ENCODE peak calls at places on chromosomes 11 and 22, in four cellular contexts. One of them, this sample, is unnamed.
A peak's percentile ranks its signal among the peaks of the same experiment; 100 is the strongest.

GRCh38 chr11:33307984-33308383 is 50.8 kb downstream of the HIPK3 start:
- DNase-seq in colonic mucosa: no peak
- DNase-seq in RWPE2: no peak
- DNase-seq in HAP-1: no peak
- DNase-seq in this sample: no peak

GRCh38 chr11:125166347-125166841 is 1.8 kb downstream of the PKNOX2 start:
- DNase-seq in colonic mucosa: no peak
- DNase-seq in RWPE2: no peak
- DNase-seq in HAP-1: peak; percentile 53
- DNase-seq in this sample: no peak

GRCh38 chr11:35558468-35558867 is 33.1 kb upstream of the PAMR1 start:
- DNase-seq in colonic mucosa: no peak
- DNase-seq in RWPE2: no peak
- DNase-seq in HAP-1: no peak
- DNase-seq in this sample: no peak

GRCh38 chr11:124657922-124658321 is 15.6 kb downstream of the SIAE start:
- DNase-seq in colonic mucosa: no peak
- DNase-seq in RWPE2: no peak
- DNase-seq in HAP-1: no peak
- DNase-seq in this sample: no peak

GRCh38 chr11:106381895-106382294 is 304.4 kb downstream of the AASDHPPT start:
- DNase-seq in colonic mucosa: no peak
- DNase-seq in RWPE2: no peak
- DNase-seq in HAP-1: no peak
- DNase-seq in this sample: no peak

GRCh38 chr11:128802358-128802981 is 64.6 kb downstream of the KCNJ1 start:
- DNase-seq in colonic mucosa: no peak
- DNase-seq in RWPE2: no peak
- DNase-seq in HAP-1: peak; percentile 34
- DNase-seq in this sample: no peak

GRCh38 chr22:38202437-38203089 is 769 bp downstream of the MAFF start:
- DNase-seq in colonic mucosa: peak; percentile 91
- DNase-seq in RWPE2: no peak
- DNase-seq in HAP-1: peak; percentile 78
- DNase-seq in this sample: no peak

GRCh38 chr11:121544956-121545355 is 92.2 kb upstream of the SORL1-AS1 start:
- DNase-seq in colonic mucosa: no peak
- DNase-seq in RWPE2: no peak
- DNase-seq in HAP-1: no peak
- DNase-seq in this sample: no peak

GRCh38 chr11:125079878-125080530 is 16.9 kb downstream of the SLC37A2 start:
- DNase-seq in colonic mucosa: no peak
- DNase-seq in RWPE2: no peak
- DNase-seq in HAP-1: no peak
- DNase-seq in this sample: no peak

GRCh38 chr11:123122852-123123251 is 60.9 kb upstream of the HSPA8 start:
- DNase-seq in colonic mucosa: no peak
- DNase-seq in RWPE2: no peak
- DNase-seq in HAP-1: no peak
- DNase-seq in this sample: no peak

GRCh38 chr11:2768471-2769408 is 68.9 kb upstream of the KCNQ1OT1 start:
- DNase-seq in colonic mucosa: peak; percentile 11
- DNase-seq in RWPE2: peak; percentile 74
- DNase-seq in HAP-1: peak; percentile 4
- DNase-seq in this sample: no peak

GRCh38 chr11:62360685-62361084 is 23.4 kb downstream of the ASRGL1 start:
- DNase-seq in colonic mucosa: no peak
- DNase-seq in RWPE2: no peak
- DNase-seq in HAP-1: no peak
- DNase-seq in this sample: no peak

GRCh38 chr22:25845985-25846745 is 104.2 kb downstream of the MYO18B start:
- DNase-seq in colonic mucosa: no peak
- DNase-seq in RWPE2: no peak
- DNase-seq in HAP-1: no peak
- DNase-seq in this sample: no peak

GRCh38 chr22:39083212-39084165 is 6.4 kb downstream of the APOBEC3G start:
- DNase-seq in colonic mucosa: no peak
- DNase-seq in RWPE2: no peak
- DNase-seq in HAP-1: no peak
- DNase-seq in this sample: no peak

GRCh38 chr11:35404397-35404775 is 15.0 kb downstream of the SLC1A2 start:
- DNase-seq in colonic mucosa: peak; percentile 53
- DNase-seq in RWPE2: no peak
- DNase-seq in HAP-1: peak; percentile 59
- DNase-seq in this sample: no peak

GRCh38 chr22:44834065-44834464 is 81.7 kb downstream of the ARHGAP8 start:
- DNase-seq in colonic mucosa: no peak
- DNase-seq in RWPE2: no peak
- DNase-seq in HAP-1: no peak
- DNase-seq in this sample: no peak

GRCh38 chr22:45212306-45212709 is 28.4 kb downstream of the KIAA0930 start:
- DNase-seq in colonic mucosa: peak; percentile 53
- DNase-seq in RWPE2: peak; percentile 86
- DNase-seq in HAP-1: no peak
- DNase-seq in this sample: no peak

GRCh38 chr11:69351460-69351859 is 57.5 kb downstream of the MYEOV start:
- DNase-seq in colonic mucosa: no peak
- DNase-seq in RWPE2: no peak
- DNase-seq in HAP-1: no peak
- DNase-seq in this sample: no peak

GRCh38 chr11:108669711-108670110 is 4.8 kb downstream of the DDX10 start:
- DNase-seq in colonic mucosa: no peak
- DNase-seq in RWPE2: no peak
- DNase-seq in HAP-1: no peak
- DNase-seq in this sample: no peak

GRCh38 chr22:48553694-48554308 is 1273.9 kb downstream of the BRD1 start:
- DNase-seq in colonic mucosa: no peak
- DNase-seq in RWPE2: no peak
- DNase-seq in HAP-1: no peak
- DNase-seq in this sample: no peak

GRCh38 chr22:38422615-38423511 is 32.1 kb downstream of the KCNJ4 start:
- DNase-seq in colonic mucosa: peak; percentile 41
- DNase-seq in RWPE2: no peak
- DNase-seq in HAP-1: peak; percentile 47
- DNase-seq in this sample: no peak

GRCh38 chr11:48063424-48063978 is 83.1 kb downstream of the PTPRJ start:
- DNase-seq in colonic mucosa: no peak
- DNase-seq in RWPE2: no peak
- DNase-seq in HAP-1: no peak
- DNase-seq in this sample: no peak

GRCh38 chr22:48819991-48820390 is 1007.7 kb downstream of the BRD1 start:
- DNase-seq in colonic mucosa: no peak
- DNase-seq in RWPE2: no peak
- DNase-seq in HAP-1: no peak
- DNase-seq in this sample: no peak

GRCh38 chr11:111229604-111230003 is 15.9 kb upstream of the POU2AF2 start:
- DNase-seq in colonic mucosa: no peak
- DNase-seq in RWPE2: no peak
- DNase-seq in HAP-1: no peak
- DNase-seq in this sample: no peak

GRCh38 chr11:112856133-112856532 is 105.1 kb upstream of the NCAM1 start:
- DNase-seq in colonic mucosa: no peak
- DNase-seq in RWPE2: no peak
- DNase-seq in HAP-1: no peak
- DNase-seq in this sample: no peak

GRCh38 chr11:122656073-122656630 is 630 bp downstream of the UBASH3B start:
- DNase-seq in colonic mucosa: peak; percentile 44
- DNase-seq in RWPE2: peak; percentile 61
- DNase-seq in HAP-1: peak; percentile 67
- DNase-seq in this sample: no peak

GRCh38 chr11:118918686-118919280 is 6.9 kb downstream of the BCL9L start:
- DNase-seq in colonic mucosa: no peak
- DNase-seq in RWPE2: no peak
- DNase-seq in HAP-1: no peak
- DNase-seq in this sample: no peak

GRCh38 chr11:66172146-66172545 is 96.3 kb upstream of the RAB1B start:
- DNase-seq in colonic mucosa: no peak
- DNase-seq in RWPE2: no peak
- DNase-seq in HAP-1: no peak
- DNase-seq in this sample: no peak

GRCh38 chr11:27600656-27601055 is 94.1 kb upstream of the LIN7C start:
- DNase-seq in colonic mucosa: no peak
- DNase-seq in RWPE2: no peak
- DNase-seq in HAP-1: no peak
- DNase-seq in this sample: no peak

GRCh38 chr11:118216621-118217526 is 7.9 kb downstream of the JAML start:
- DNase-seq in colonic mucosa: no peak
- DNase-seq in RWPE2: no peak
- DNase-seq in HAP-1: no peak
- DNase-seq in this sample: no peak

GRCh38 chr11:9571766-9572120 is 1.7 kb upstream of the WEE1 start:
- DNase-seq in colonic mucosa: no peak
- DNase-seq in RWPE2: no peak
- DNase-seq in HAP-1: peak; percentile 40
- DNase-seq in this sample: no peak

GRCh38 chr22:32695451-32695891 is 106.0 kb upstream of the TIMP3 start:
- DNase-seq in colonic mucosa: no peak
- DNase-seq in RWPE2: no peak
- DNase-seq in HAP-1: no peak
- DNase-seq in this sample: no peak

GRCh38 chr11:33616552-33616951 is 84.1 kb downstream of the C11orf91 start:
- DNase-seq in colonic mucosa: no peak
- DNase-seq in RWPE2: no peak
- DNase-seq in HAP-1: no peak
- DNase-seq in this sample: no peak

GRCh38 chr22:50447576-50448551 is 27.0 kb downstream of the SBF1 start:
- DNase-seq in colonic mucosa: no peak
- DNase-seq in RWPE2: no peak
- DNase-seq in HAP-1: no peak
- DNase-seq in this sample: no peak

DNA sequence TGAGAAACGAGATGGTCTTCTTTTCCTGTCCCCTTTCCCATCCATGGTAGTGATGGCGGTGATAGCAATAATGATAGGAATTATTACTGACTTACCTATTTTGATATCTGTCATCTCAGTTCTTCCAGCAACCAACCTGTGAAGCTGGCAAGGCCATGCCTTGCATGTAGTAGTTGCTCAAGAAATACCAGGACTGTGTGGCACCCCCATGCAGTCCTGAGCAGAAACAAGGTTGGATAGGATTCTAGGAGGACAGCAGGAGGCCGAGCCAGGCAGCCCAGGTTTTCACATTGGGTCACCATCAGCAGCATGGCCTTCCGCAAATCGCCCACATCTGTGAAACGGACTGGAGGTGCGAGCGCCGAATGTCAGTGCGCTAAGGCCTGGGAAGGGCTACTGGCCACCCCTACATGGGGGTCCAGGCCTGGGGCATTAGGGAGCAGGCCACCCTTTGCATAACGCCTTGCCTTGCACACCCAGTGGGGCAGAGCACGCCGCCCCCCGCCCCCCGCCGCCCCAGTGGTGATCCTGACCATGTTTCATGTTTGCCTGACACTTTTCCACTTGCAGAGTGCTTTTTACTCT is 2.5 kb downstream of the GRK2 start:
- DNase-seq in colonic mucosa: no peak
- DNase-seq in RWPE2: no peak
- DNase-seq in HAP-1: no peak
- DNase-seq in this sample: no peak
- H3K4me1 ChIP-seq in colonic mucosa: peaks cover 31% of the 10 kb centered on the region
- H3K4me1 ChIP-seq in RWPE2: peaks cover 31% of the 10 kb centered on the region
- H3K4me1 ChIP-seq in HAP-1: no peaks in the 10 kb centered on the region
- H3K4me1 ChIP-seq in this sample: peaks cover 13% of the 10 kb centered on the region

GRCh38 chr11:12803086-12803826 is 129.0 kb downstream of the TEAD1 start:
- DNase-seq in colonic mucosa: no peak
- DNase-seq in RWPE2: no peak
- DNase-seq in HAP-1: no peak
- DNase-seq in this sample: no peak
- H3K4me1 ChIP-seq in colonic mucosa: peaks cover 24% of the 10 kb centered on the region
- H3K4me1 ChIP-seq in RWPE2: peaks cover 83% of the 10 kb centered on the region
- H3K4me1 ChIP-seq in HAP-1: peaks cover 53% of the 10 kb centered on the region
- H3K4me1 ChIP-seq in this sample: peaks cover 17% of the 10 kb centered on the region

GRCh38 chr11:130848361-130849214 is 67.7 kb downstream of the SNX19 start:
- DNase-seq in colonic mucosa: no peak
- DNase-seq in RWPE2: no peak
- DNase-seq in HAP-1: no peak
- DNase-seq in this sample: no peak

GRCh38 chr11:130846606-130847005 is 69.7 kb downstream of the SNX19 start:
- DNase-seq in colonic mucosa: no peak
- DNase-seq in RWPE2: no peak
- DNase-seq in HAP-1: no peak
- DNase-seq in this sample: no peak

GRCh38 chr11:130850185-130850944 is 65.9 kb downstream of the SNX19 start:
- DNase-seq in colonic mucosa: no peak
- DNase-seq in RWPE2: no peak
- DNase-seq in HAP-1: no peak
- DNase-seq in this sample: no peak

GRCh38 chr11:130849215-130849568 is 67.1 kb downstream of the SNX19 start:
- DNase-seq in colonic mucosa: no peak
- DNase-seq in RWPE2: no peak
- DNase-seq in HAP-1: no peak
- DNase-seq in this sample: no peak

DNA sequence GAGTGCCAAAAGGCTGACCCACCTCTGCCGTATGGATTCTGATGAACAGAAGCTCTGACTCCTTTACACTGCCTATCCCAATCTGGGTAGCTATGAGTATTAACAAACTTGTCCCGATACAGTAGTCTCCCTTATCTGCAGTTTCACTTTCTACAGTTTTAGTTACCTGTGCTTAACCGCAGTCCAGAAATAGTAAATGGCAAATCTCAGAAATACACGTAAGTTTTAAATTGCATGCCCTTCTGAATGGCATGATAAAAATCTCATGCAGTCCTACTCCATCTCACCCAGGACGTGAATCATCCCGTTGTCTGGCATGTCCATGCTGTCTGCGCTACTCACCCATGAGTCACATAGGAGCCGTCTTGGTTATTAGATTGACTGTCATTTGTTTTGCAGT is 68.8 kb downstream of the SNX19 start:
- DNase-seq in colonic mucosa: no peak
- DNase-seq in RWPE2: peak; percentile 93
- DNase-seq in HAP-1: no peak
- DNase-seq in this sample: no peak
- H3K4me1 ChIP-seq in colonic mucosa: no peaks in the 10 kb centered on the region
- H3K4me1 ChIP-seq in RWPE2: peaks cover 28% of the 10 kb centered on the region
- H3K4me1 ChIP-seq in HAP-1: no peaks in the 10 kb centered on the region
- H3K4me1 ChIP-seq in this sample: no peaks in the 10 kb centered on the region

DNA sequence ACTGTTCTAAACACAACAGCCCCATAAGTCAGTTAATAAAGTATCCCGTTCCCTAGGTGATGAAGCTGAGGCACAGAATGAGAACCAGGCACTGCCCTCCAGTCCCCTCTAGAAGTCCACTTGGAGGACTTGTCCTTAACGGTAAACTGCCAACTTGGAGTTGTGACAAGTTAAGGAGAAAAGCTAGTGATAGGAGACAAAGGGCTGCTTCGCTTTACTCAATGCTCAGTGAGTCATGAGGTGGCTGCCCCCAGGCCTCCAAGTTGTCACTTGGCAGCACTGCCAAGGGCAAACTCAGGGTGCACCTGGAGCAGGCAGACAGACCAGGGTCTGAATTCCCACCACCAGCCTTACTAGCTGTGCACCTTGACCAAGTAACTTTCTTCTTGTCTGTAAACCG is 13.6 kb downstream of the SLC43A1 start:
- DNase-seq in colonic mucosa: no peak
- DNase-seq in RWPE2: no peak
- DNase-seq in HAP-1: no peak
- DNase-seq in this sample: no peak
- H3K4me1 ChIP-seq in colonic mucosa: peaks cover 5% of the 10 kb centered on the region
- H3K4me1 ChIP-seq in RWPE2: no peaks in the 10 kb centered on the region
- H3K4me1 ChIP-seq in HAP-1: peaks cover 8% of the 10 kb centered on the region
- H3K4me1 ChIP-seq in this sample: peaks cover 12% of the 10 kb centered on the region

This sample was measured in iPS DF 6.9.